ENCODE peak calls at places on chromosomes 12 and 14, in nine cellular contexts. O is NCI-H1694 treated with DMSO at 0.1 percent for 48 hours; G is T-helper 2 cell; I is tibial nerve; V is stimulated activated CD4-positive, alpha-beta T cell treated with anti-CD3 and anti-CD28 coated beads, Interleukin-2, amount 100 ng/mL, for 48 hours; H is head of caudate nucleus; Z is HuH-7.5; U is NCI-H146; E is HCT116. T is an unnamed sample.

GRCh38 chr12:82019533-82019932 is 260.4 kb upstream of the PPFIA2 start:
- DNase-seq in Z (no peak), E (no peak), O (no peak), U (no peak), V (no peak), H (no peak), I (no peak), G (no peak), T (no peak)

GRCh38 chr12:79524507-79525148 is 166.1 kb downstream of the PAWR start:
- DNase-seq in G (no peak), O (no peak), U (no peak), V (no peak), H (no peak), I (no peak), E (no peak), Z (no peak), T (no peak)

GRCh38 chr14:96586921-96587822 is 85.0 kb downstream of the PAPOLA start:
- DNase-seq in H (no peak), I (no peak), V (no peak), O (no peak), E (no peak), G (no peak), Z (no peak), U (no peak), T (no peak)

GRCh38 chr12:946656-947055 is 2.8 kb downstream of the RAD52 start:
- DNase-seq in I (no peak), G (no peak), E (no peak), Z (no peak), O (no peak), U (no peak), V (no peak), H (no peak), T (no peak)

GRCh38 chr12:81468206-81468605 is 290.9 kb downstream of the PPFIA2 start:
- DNase-seq in I (no peak), H (no peak), V (no peak), E (no peak), Z (no peak), O (peak), U (no peak), G (no peak), T (no peak)

GRCh38 chr14:102888748-102889147 is 33.7 kb upstream of the AMN start:
- DNase-seq in G (no peak), U (no peak), V (no peak), H (no peak), O (no peak), E (no peak), Z (no peak), I (no peak), T (no peak)

GRCh38 chr12:68785358-68785757 is 22.6 kb upstream of the MDM2 start:
- DNase-seq in V (no peak), G (no peak), E (no peak), Z (no peak), H (no peak), U (no peak), O (no peak), I (no peak), T (no peak)

GRCh38 chr12:6123258-6123657 is 1.2 kb downstream of the VWF start:
- DNase-seq in V (no peak), O (no peak), I (no peak), Z (no peak), G (no peak), H (no peak), E (no peak), U (no peak), T (no peak)

GRCh38 chr12:110676171-110676570 is 12.7 kb downstream of the HVCN1 start:
- DNase-seq in H (no peak), V (no peak), I (no peak), E (no peak), G (no peak), O (no peak), U (no peak), Z (no peak), T (no peak)

GRCh38 chr12:103530352-103530751 is 34.6 kb upstream of the C12orf42 start:
- DNase-seq in U (peak), H (no peak), V (no peak), Z (no peak), O (peak), I (no peak), G (no peak), E (no peak), T (no peak)

GRCh38 chr12:75953312-75953906 is 78.2 kb downstream of the PHLDA1 start:
- DNase-seq in I (no peak), U (no peak), H (peak), V (no peak), O (peak), Z (no peak), E (no peak), G (no peak), T (no peak)

GRCh38 chr12:1837541-1838206 is 17.3 kb downstream of the LRTM2 start:
- DNase-seq in V (no peak), Z (peak), H (no peak), O (peak), U (no peak), I (no peak), G (no peak), E (no peak), T (no peak)

GRCh38 chr12:44217146-44217883 is 381.4 kb downstream of the TMEM117 start:
- DNase-seq in G (no peak), I (no peak), H (no peak), V (no peak), U (no peak), Z (no peak), E (no peak), O (no peak), T (no peak)

GRCh38 chr12:87272846-87273245 is 756.4 kb downstream of the C12orf50 start:
- DNase-seq in V (no peak), I (no peak), Z (no peak), O (no peak), G (no peak), U (no peak), E (no peak), H (no peak), T (no peak)

GRCh38 chr12:132429932-132430643 is 59.9 kb upstream of the FBRSL1 start:
- DNase-seq in U (peak), E (peak), Z (no peak), O (peak), G (peak), V (no peak), I (no peak), H (no peak), T (peak)

GRCh38 chr12:76299536-76300296 is 48.5 kb downstream of the BBS10 start:
- DNase-seq in G (no peak), Z (peak), H (no peak), O (peak), V (no peak), E (peak), I (no peak), U (no peak), T (no peak)

GRCh38 chr12:95085612-95086011 is 12.2 kb upstream of the NR2C1 start:
- DNase-seq in U (no peak), I (no peak), Z (no peak), G (no peak), E (no peak), V (no peak), H (no peak), O (no peak), T (no peak)

GRCh38 chr12:85574291-85574690 is 261.9 kb downstream of the RASSF9 start:
- DNase-seq in V (no peak), E (no peak), Z (no peak), U (peak), I (no peak), G (no peak), H (no peak), O (no peak), T (no peak)

GRCh38 chr12:132451172-132451835 is 38.6 kb upstream of the FBRSL1 start:
- DNase-seq in U (no peak), V (no peak), G (no peak), O (no peak), H (no peak), Z (no peak), E (no peak), I (no peak), T (no peak)

GRCh38 chr12:28425531-28425930 is 235.3 kb downstream of the CCDC91 start:
- DNase-seq in V (no peak), Z (no peak), I (no peak), E (no peak), G (no peak), O (no peak), H (no peak), U (no peak), T (no peak)

GRCh38 chr14:53840444-53840843 is 116.2 kb downstream of the BMP4 start:
- DNase-seq in H (no peak), G (no peak), O (no peak), E (peak), V (no peak), I (no peak), Z (no peak), U (no peak), T (peak)

GRCh38 chr14:102509744-102510615 is at the start of gene ANKRD9:
- DNase-seq in H (peak), G (peak), Z (peak), V (peak), I (peak), U (peak), E (peak), O (peak), T (peak)

GRCh38 chr14:33454022-33454645 is 496.7 kb downstream of the EGLN3 start:
- DNase-seq in E (no peak), H (no peak), V (no peak), O (no peak), I (no peak), Z (no peak), G (no peak), U (no peak), T (no peak)

GRCh38 chr12:131795064-131795463 is 33.1 kb upstream of the MMP17 start:
- DNase-seq in O (no peak), Z (no peak), V (no peak), E (no peak), I (no peak), H (no peak), U (no peak), G (no peak), T (no peak)

GRCh38 chr14:104147346-104148125 is 9.1 kb downstream of the KIF26A start:
- DNase-seq in H (no peak), U (no peak), O (no peak), I (no peak), E (no peak), G (no peak), V (no peak), Z (no peak), T (no peak)

GRCh38 chr12:52207895-52208294 is 16.1 kb upstream of the KRT80 start:
- DNase-seq in E (no peak), I (peak), O (peak), G (no peak), Z (no peak), U (peak), V (no peak), H (no peak), T (peak)

GRCh38 chr12:6463211-6463610 is 7.3 kb downstream of the VAMP1 start:
- DNase-seq in V (no peak), Z (no peak), I (no peak), O (no peak), G (no peak), E (no peak), U (no peak), H (no peak), T (no peak)

GRCh38 chr12:121404734-121405133 is 4.8 kb downstream of the RNF34 start:
- DNase-seq in I (no peak), Z (no peak), O (no peak), H (no peak), G (no peak), E (no peak), V (no peak), U (peak), T (peak)